ENCODE peak calls at places on chromosomes 4 and X, in nine cellular contexts. L, N, Z, G, T, D, C, M and Q are unnamed samples.

GRCh38 chrX:102154900-102155805 is 624 bp downstream of the BEX5 start:
- DNase-seq in L (no peak), N (no peak), Z (no peak), G (no peak), T (no peak), D (no peak), C (no peak), M (no peak), Q (no peak)

GRCh38 chrX:3638280-3638873 is 75.1 kb downstream of the PRKX start:
- DNase-seq in L (no peak), N (peak; percentile 48), Z (peak; percentile 41), G (no peak), T (no peak), D (peak; percentile 38), C (peak; percentile 39), M (peak; percentile 4), Q (peak; percentile 30)

GRCh38 chrX:119240356-119240755 is 4.3 kb downstream of the PGRMC1 start:
- DNase-seq in L (no peak), N (peak; percentile 75), Z (no peak), G (no peak), T (no peak), D (no peak), C (no peak), M (no peak), Q (no peak)

GRCh38 chr4:68162196-68162595 is 32.5 kb upstream of the TMPRSS11F start:
- DNase-seq in L (no peak), N (no peak), Z (no peak), G (no peak), T (no peak), D (no peak), C (no peak), M (no peak), Q (no peak)

GRCh38 chrX:121160987-121161386 is 113.6 kb downstream of the GLUD2 start:
- DNase-seq in L (no peak), N (no peak), Z (no peak), G (no peak), T (no peak), D (no peak), C (no peak), M (no peak), Q (no peak)

GRCh38 chrX:32524385-32524784 is 687.0 kb downstream of the DMD start:
- DNase-seq in L (no peak), N (no peak), Z (no peak), G (no peak), T (no peak), D (no peak), C (no peak), M (no peak), Q (no peak)

GRCh38 chrX:47078129-47079043 is at the start of gene RGN:
- DNase-seq in L (no peak), N (no peak), Z (peak; percentile 69), G (peak; percentile 82), T (peak; percentile 67), D (peak; percentile 57), C (no peak), M (no peak), Q (no peak)

GRCh38 chr4:139950568-139950967 is 203.4 kb downstream of the MAML3 start:
- DNase-seq in L (no peak), N (no peak), Z (no peak), G (no peak), T (no peak), D (no peak), C (no peak), M (no peak), Q (no peak)

GRCh38 chr4:22679518-22679897 is 13.2 kb upstream of the GBA3 start:
- DNase-seq in L (no peak), N (no peak), Z (no peak), G (no peak), T (no peak), D (no peak), C (no peak), M (no peak), Q (no peak)

GRCh38 chr4:3531887-3532713 is at the start of gene LRPAP1:
- DNase-seq in L (peak; percentile 84), N (peak; percentile 82), Z (peak; percentile 92), G (peak; percentile 99), T (peak; percentile 97), D (peak; percentile 96), C (peak; percentile 97), M (peak; percentile 97), Q (peak; percentile 90)

GRCh38 chr4:8744083-8744805 is 127.4 kb downstream of the HMX1 start:
- DNase-seq in L (no peak), N (no peak), Z (peak; percentile 8), G (peak; percentile 51), T (no peak), D (peak; percentile 6), C (peak; percentile 9), M (no peak), Q (no peak)

GRCh38 chr4:26206981-26207380 is 113.8 kb upstream of the RBPJ start:
- DNase-seq in L (no peak), N (no peak), Z (no peak), G (no peak), T (no peak), D (no peak), C (no peak), M (no peak), Q (no peak)

GRCh38 chrX:11381464-11381863 is 88.3 kb downstream of the AMELX start:
- DNase-seq in L (no peak), N (peak; percentile 63), Z (peak; percentile 22), G (no peak), T (no peak), D (no peak), C (peak; percentile 5), M (no peak), Q (peak; percentile 65)

GRCh38 chr4:140151700-140152014 is 2.3 kb downstream of the MAML3 start:
- DNase-seq in L (peak; percentile 86), N (peak; percentile 85), Z (peak; percentile 90), G (no peak), T (peak; percentile 80), D (peak; percentile 86), C (peak; percentile 80), M (peak; percentile 14), Q (peak; percentile 73)

GRCh38 chrX:74346124-74346523 is 42.1 kb downstream of the ZCCHC13 start:
- DNase-seq in L (no peak), N (no peak), Z (no peak), G (no peak), T (no peak), D (no peak), C (no peak), M (no peak), Q (peak; percentile 2)

GRCh38 chr4:2849267-2850140 is 5.9 kb downstream of the ADD1 start:
- DNase-seq in L (no peak), N (no peak), Z (peak; percentile 8), G (no peak), T (no peak), D (peak; percentile 54), C (no peak), M (no peak), Q (peak; percentile 42)

GRCh38 chr4:87527446-87528240 is 1.5 kb downstream of the SPARCL1 start:
- DNase-seq in L (no peak), N (no peak), Z (peak; percentile 36), G (no peak), T (no peak), D (no peak), C (no peak), M (no peak), Q (no peak)

GRCh38 chr4:87532109-87532508 is 2.9 kb upstream of the SPARCL1 start:
- DNase-seq in L (no peak), N (no peak), Z (no peak), G (no peak), T (no peak), D (no peak), C (no peak), M (no peak), Q (no peak)

GRCh38 chr4:87525636-87526035 is 3.5 kb downstream of the SPARCL1 start:
- DNase-seq in L (no peak), N (peak; percentile 25), Z (no peak), G (no peak), T (no peak), D (no peak), C (no peak), M (no peak), Q (no peak)

GRCh38 chr4:87532907-87533306 is 3.7 kb upstream of the SPARCL1 start:
- DNase-seq in L (no peak), N (no peak), Z (no peak), G (no peak), T (no peak), D (no peak), C (no peak), M (no peak), Q (no peak)

DNA sequence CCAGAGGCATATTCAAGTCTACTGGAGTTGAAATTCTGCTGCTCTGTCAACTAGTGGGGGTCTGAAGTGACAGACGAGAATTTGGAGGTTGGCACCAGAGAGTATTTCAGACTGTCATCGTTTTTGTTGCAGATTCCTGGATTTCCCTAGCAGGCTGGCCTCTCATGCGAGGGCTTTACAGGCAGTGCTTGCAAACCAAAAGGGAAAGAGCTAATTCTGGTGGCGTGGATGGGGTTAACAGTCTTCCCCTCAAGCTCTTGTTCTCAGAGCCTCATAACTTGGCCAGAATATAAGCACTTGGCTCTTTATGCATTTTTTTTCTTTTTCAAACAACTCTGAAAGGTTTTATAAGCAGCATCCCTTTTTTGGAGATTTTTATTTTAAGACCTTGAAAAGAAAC is at the start of gene SPARCL1:
- DNase-seq in L (peak; percentile 35), N (no peak), Z (peak; percentile 24), G (no peak), T (no peak), D (no peak), C (no peak), M (no peak), Q (no peak)
- TF ChIP-seq POLR2A in L (no peak), N (no peak), Z (no peak), G (no peak), T (peak; percentile 70), D (no peak), C (no peak), M (no peak), Q (no peak)

GRCh38 chrX:79080131-79080530 is 64.4 kb upstream of the GPR174 start:
- DNase-seq in L (no peak), N (no peak), Z (no peak), G (no peak), T (no peak), D (no peak), C (no peak), M (no peak), Q (no peak)
- TF ChIP-seq POLR2A in L (no peak), N (no peak), Z (no peak), G (no peak), T (no peak), D (no peak), C (no peak), M (no peak), Q (no peak)

GRCh38 chrX:55919367-55920221 is 202.0 kb downstream of the RRAGB start:
- DNase-seq in L (no peak), N (no peak), Z (no peak), G (no peak), T (no peak), D (no peak), C (no peak), M (no peak), Q (no peak)
- TF ChIP-seq POLR2A in L (no peak), N (no peak), Z (no peak), G (no peak), T (no peak), D (no peak), C (no peak), M (no peak), Q (no peak)

DNA sequence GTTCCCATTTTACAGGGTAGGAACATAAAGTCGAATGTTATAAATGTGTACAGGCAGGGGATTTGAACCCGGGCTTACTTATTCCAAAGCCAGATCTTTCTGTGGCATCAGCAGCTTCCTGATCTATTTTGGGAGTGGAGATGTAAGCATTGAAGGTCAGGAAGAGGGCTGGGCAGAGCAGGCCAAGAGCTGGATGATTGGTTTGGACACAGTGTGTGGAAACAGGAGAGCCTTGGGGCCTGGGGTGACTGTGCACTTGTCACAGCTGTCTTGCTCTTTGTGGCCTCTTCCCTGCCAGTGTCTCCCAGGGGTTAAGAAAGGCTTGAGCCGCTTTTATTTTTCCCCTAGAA is 127.9 kb upstream of the ENPP6 start:
- DNase-seq in L (no peak), N (peak; percentile 22), Z (peak; percentile 96), G (no peak), T (peak; percentile 74), D (peak; percentile 65), C (no peak), M (no peak), Q (no peak)
- TF ChIP-seq POLR2A in L (no peak), N (no peak), Z (no peak), G (no peak), T (peak; percentile 50), D (peak; percentile 42), C (no peak), M (no peak), Q (no peak)